ENCODE peak calls at places on chromosomes 4 and X, in ten cellular contexts. G is AG10803; Y is mesenchymal stem cell; L is NCI-H774; S is dermis microvascular lymphatic vessel endothelial cell; O is Right ventricle myocardium inferior; B is activated naive CD4-positive, alpha-beta T cell treated with anti-CD3 and anti-CD28 coated beads for 36 hours; R is SHP77 treated with DMSO at 0.1 percent for 48 hours; I is H54; E is HS-5. P is an unnamed sample.

GRCh38 chr4:2806392-2807355 is 13.8 kb downstream of the SH3BP2 start:
- DNase-seq in G (peak; percentile 67), Y (no peak), L (no peak), S (peak; percentile 61), O (peak; percentile 81), B (no peak), R (no peak), I (no peak), E (no peak), P (peak; percentile 86)

GRCh38 chr4:132910226-132910748 is 238.8 kb upstream of the PCDH10 start:
- DNase-seq in G (no peak), Y (no peak), L (no peak), S (no peak), O (no peak), B (no peak), R (no peak), I (no peak), E (no peak), P (no peak)

GRCh38 chrX:1196436-1196835 is 16.0 kb downstream of the CRLF2 start:
- DNase-seq in G (no peak), Y (no peak), L (no peak), S (no peak), O (no peak), B (no peak), R (no peak), I (no peak), E (no peak), P (no peak)

GRCh38 chrX:39613997-39614679 is 483.6 kb downstream of the BCOR start:
- DNase-seq in G (no peak), Y (no peak), L (no peak), S (no peak), O (no peak), B (peak; percentile 86), R (no peak), I (no peak), E (no peak), P (no peak)

GRCh38 chrX:153646620-153647373 is at the start of gene DUSP9:
- DNase-seq in G (no peak), Y (peak; percentile 12), L (peak; percentile 21), S (peak; percentile 37), O (peak; percentile 46), B (no peak), R (no peak), I (no peak), E (no peak), P (no peak)

GRCh38 chr4:136078971-136079370 is 1453.3 kb downstream of the PCDH18 start:
- DNase-seq in G (no peak), Y (peak; percentile 38), L (no peak), S (no peak), O (no peak), B (no peak), R (no peak), I (no peak), E (peak; percentile 28), P (no peak)

GRCh38 chrX:9737363-9737762 is 28.3 kb downstream of the GPR143 start:
- DNase-seq in G (no peak), Y (peak; percentile 13), L (no peak), S (no peak), O (no peak), B (no peak), R (no peak), I (no peak), E (no peak), P (no peak)

GRCh38 chr4:7169134-7169533 is 23.2 kb upstream of the SORCS2 start:
- DNase-seq in G (no peak), Y (no peak), L (no peak), S (no peak), O (no peak), B (peak; percentile 4), R (no peak), I (no peak), E (no peak), P (no peak)

GRCh38 chrX:105876658-105877057 is 54.3 kb downstream of the NRK start:
- DNase-seq in G (no peak), Y (peak; percentile 18), L (no peak), S (peak; percentile 0), O (no peak), B (no peak), R (no peak), I (no peak), E (no peak), P (no peak)

GRCh38 chr4:118221193-118221800 is 131.5 kb downstream of the PRSS12 start:
- DNase-seq in G (peak; percentile 25), Y (no peak), L (no peak), S (peak; percentile 60), O (no peak), B (no peak), R (no peak), I (no peak), E (no peak), P (no peak)

GRCh38 chr4:106982711-106983211 is 53.4 kb downstream of the DKK2 start:
- DNase-seq in G (no peak), Y (no peak), L (no peak), S (no peak), O (no peak), B (no peak), R (no peak), I (no peak), E (no peak), P (no peak)

GRCh38 chrX:4091046-4091760 is 377.8 kb upstream of the PRKX start:
- DNase-seq in G (no peak), Y (no peak), L (no peak), S (no peak), O (no peak), B (no peak), R (no peak), I (no peak), E (no peak), P (no peak)

GRCh38 chrX:39818071-39818470 is 279.7 kb downstream of the BCOR start:
- DNase-seq in G (no peak), Y (no peak), L (no peak), S (no peak), O (no peak), B (no peak), R (no peak), I (no peak), E (no peak), P (no peak)